ENCODE peak calls at places on chromosomes 2 and 18, in five cellular contexts. T, L, P, Z and C are unnamed samples.

GRCh38 chr2:200042102-200042735 is 86.8 kb downstream of the MAIP1 start:
- DNase-seq in Z (no peak), P (no peak), L (no peak), T (no peak), C (no peak)

GRCh38 chr2:120134263-120134662 is 88.9 kb downstream of the TMEM185B start:
- DNase-seq in L (no peak), P (no peak), Z (no peak), T (no peak), C (no peak)

GRCh38 chr2:19380532-19380931 is 22.1 kb upstream of the OSR1 start:
- DNase-seq in T (no peak), P (no peak), L (no peak), Z (no peak), C (no peak)

GRCh38 chr18:75482880-75483279 is 55.4 kb upstream of the SMIM21 start:
- DNase-seq in Z (no peak), L (no peak), P (no peak), T (no peak), C (no peak)

GRCh38 chr2:27509326-27509725 is 12.7 kb downstream of the GCKR start:
- DNase-seq in Z (no peak), T (no peak), P (no peak), L (no peak), C (no peak)

GRCh38 chr18:27143580-27144287 is 41.4 kb downstream of the CHST9 start:
- DNase-seq in Z (no peak), T (no peak), P (peak), L (no peak), C (no peak)

GRCh38 chr2:71742953-71743601 is 289.7 kb downstream of the DYSF start:
- DNase-seq in P (peak), T (no peak), Z (no peak), L (peak), C (no peak)

GRCh38 chr18:39799010-39799409 is 2156.0 kb upstream of the PIK3C3 start:
- DNase-seq in L (no peak), Z (no peak), P (no peak), T (no peak), C (no peak)

GRCh38 chr2:44766777-44767176 is 174.7 kb upstream of the SIX3 start:
- DNase-seq in Z (no peak), L (no peak), T (no peak), P (no peak), C (no peak)

GRCh38 chr2:47223980-47224379 is 68.9 kb upstream of the STPG4 start:
- DNase-seq in P (no peak), Z (no peak), T (no peak), L (no peak), C (no peak)

GRCh38 chr2:47227532-47228166 is 72.5 kb upstream of the STPG4 start:
- DNase-seq in L (no peak), T (no peak), P (no peak), Z (no peak), C (peak)

GRCh38 chr2:47225061-47225783 is 70.1 kb upstream of the STPG4 start:
- DNase-seq in T (no peak), P (peak), Z (no peak), L (peak), C (no peak)

GRCh38 chr2:47222813-47223564 is 67.9 kb upstream of the STPG4 start:
- DNase-seq in L (no peak), T (no peak), Z (no peak), P (no peak), C (no peak)

GRCh38 chr2:47226124-47227040 is 71.3 kb upstream of the STPG4 start:
- DNase-seq in P (no peak), L (no peak), T (no peak), Z (no peak), C (no peak)
- H3K27ac ChIP-seq in P (peak), L (no peak), T (peak), Z (no peak), C (no peak)

DNA sequence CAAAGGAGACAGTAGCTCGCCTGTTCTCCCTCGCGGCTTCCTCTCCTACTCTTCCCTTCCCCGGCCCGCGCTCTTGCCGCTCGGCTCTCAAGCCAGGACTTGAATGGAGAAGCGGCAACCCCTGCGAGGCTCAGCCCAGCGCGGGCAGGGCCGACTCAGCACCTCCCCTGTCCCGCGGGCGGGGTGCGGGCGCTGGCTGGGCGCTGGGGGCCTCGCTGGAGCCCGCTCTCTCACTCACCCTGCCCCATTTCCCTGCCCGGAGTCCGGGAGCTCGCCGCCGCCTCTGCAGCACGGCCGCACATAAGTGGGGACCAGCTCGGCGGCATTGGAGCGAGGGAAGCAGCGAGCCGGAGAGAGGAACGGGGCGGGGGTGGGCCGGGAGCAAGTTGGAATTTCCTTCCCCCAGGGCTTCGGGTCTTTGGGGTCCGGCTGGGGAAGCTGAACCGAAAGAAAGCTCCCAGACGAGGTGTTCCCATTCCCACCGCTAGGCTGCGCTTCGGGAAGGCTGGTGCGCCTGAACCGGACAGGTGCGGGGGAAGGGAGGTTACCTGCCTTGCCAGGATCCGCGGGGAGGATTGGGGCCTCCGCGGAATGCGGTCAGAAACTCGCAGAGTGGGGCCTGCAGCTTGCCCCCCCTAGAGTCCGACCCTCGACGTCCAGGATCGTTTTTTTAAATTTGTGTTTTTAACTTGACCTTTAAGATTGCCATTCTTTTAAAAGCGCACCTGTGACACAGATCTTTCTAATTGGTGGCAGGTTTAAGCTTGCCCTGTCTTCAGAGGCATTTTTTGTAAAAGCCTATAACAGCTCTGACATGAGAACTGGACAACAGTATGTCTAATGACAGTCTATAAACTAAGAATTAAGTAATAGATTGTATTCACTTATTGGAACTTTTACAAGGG is at the start of gene COBLL1:
- DNase-seq in T (peak), L (peak), Z (peak), P (peak), C (no peak)
- H3K27ac ChIP-seq in T (peak), L (peak), Z (no peak), P (peak), C (peak)

GRCh38 chr2:224925822-224926124 is 116.5 kb downstream of the DOCK10 start:
- DNase-seq in L (no peak), T (no peak), P (no peak), Z (no peak), C (no peak)
- H3K27ac ChIP-seq in L (peak), T (peak), P (no peak), Z (peak), C (no peak)

DNA sequence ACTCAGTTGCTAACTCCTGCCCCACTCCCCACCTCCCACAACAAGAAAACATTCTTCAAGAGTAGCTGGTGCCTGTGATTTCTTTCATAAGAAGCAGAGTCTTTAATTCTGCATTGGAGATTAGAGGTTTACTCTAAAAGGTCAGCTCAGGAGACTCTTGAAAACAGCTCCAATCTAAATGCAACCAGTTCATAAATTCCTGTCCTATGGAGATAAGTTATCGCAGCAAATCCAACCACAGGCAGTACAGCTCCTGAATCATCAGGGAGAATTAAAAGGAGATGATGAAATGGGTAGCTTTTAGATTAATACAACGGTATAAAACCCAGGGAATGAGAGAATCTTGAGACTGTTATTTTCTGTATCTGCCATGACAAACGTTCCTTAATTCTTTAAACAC is 130.7 kb downstream of the SOCS6 start:
- DNase-seq in Z (no peak), T (no peak), L (no peak), P (no peak), C (no peak)
- H3K27ac ChIP-seq in Z (no peak), T (no peak), L (no peak), P (no peak), C (no peak)

GRCh38 chr2:42547014-42547413 is 21.4 kb upstream of the MTA3 start:
- DNase-seq in Z (no peak), T (no peak), L (no peak), P (no peak), C (no peak)

GRCh38 chr2:42554392-42554791 is 14.0 kb upstream of the MTA3 start:
- DNase-seq in T (no peak), L (no peak), Z (no peak), P (no peak), C (no peak)

GRCh38 chr2:42547446-42548295 is 20.8 kb upstream of the MTA3 start:
- DNase-seq in L (no peak), Z (no peak), P (no peak), T (no peak), C (no peak)

GRCh38 chr2:42545714-42546390 is 22.6 kb upstream of the MTA3 start:
- DNase-seq in T (no peak), L (no peak), Z (no peak), P (no peak), C (no peak)

DNA sequence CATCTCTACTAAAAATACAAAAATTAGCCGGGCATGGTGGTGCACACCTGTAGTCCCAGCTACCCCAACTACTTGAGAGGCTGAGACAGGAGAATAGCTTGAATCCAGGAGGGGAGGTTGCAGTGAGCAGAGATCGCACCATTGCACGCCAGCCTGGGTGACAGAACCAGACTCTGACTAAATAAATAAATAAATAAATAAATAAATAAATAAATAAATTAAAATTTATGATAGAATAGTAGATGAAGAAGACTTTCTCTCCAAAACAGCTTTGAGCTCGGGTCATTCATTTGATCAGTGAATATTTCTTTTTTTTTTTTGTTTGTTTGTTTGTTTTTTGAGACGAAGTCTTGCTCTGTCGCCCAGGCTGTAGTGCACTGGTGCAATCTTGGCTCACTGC is 17.6 kb upstream of the MTA3 start:
- DNase-seq in L (no peak), P (no peak), Z (no peak), T (no peak), C (no peak)
- H3K27ac ChIP-seq in L (no peak), P (no peak), Z (no peak), T (no peak), C (no peak)

GRCh38 chr2:148021059-148021985 is at the start of gene MBD5:
- DNase-seq in P (no peak), Z (peak), T (peak), L (no peak), C (peak)

GRCh38 chr2:148023861-148024260 is 3.0 kb downstream of the MBD5 start:
- DNase-seq in P (no peak), L (no peak), Z (no peak), T (no peak), C (no peak)

GRCh38 chr2:148022882-148023281 is 2.0 kb downstream of the MBD5 start:
- DNase-seq in T (no peak), Z (no peak), L (no peak), P (no peak), C (no peak)

GRCh38 chr2:148020358-148021058 is at the start of gene ORC4:
- DNase-seq in L (peak), P (peak), T (peak), Z (peak), C (peak)

DNA sequence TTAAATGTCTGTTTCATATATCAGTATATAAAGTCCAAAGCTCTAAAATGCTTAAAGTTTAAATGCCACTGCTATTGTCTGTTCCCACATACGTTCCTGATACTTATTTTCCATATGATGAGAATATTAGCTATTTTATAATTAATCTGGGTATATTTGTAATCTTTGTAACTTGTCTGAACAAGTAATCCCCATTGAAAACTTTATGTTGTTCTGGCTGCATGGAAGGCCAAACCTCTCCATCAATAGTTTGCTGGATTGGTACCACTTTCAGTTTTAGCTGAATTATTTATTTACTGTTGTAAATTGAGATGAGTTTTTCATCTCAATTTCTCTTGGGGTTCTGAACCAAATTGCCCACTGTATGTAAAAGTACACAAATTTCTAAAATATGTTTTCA is 1.5 kb downstream of the MBD5 start:
- DNase-seq in P (no peak), T (no peak), Z (no peak), L (no peak), C (no peak)
- H3K27ac ChIP-seq in P (peak), T (peak), Z (peak), L (no peak), C (no peak)

DNA sequence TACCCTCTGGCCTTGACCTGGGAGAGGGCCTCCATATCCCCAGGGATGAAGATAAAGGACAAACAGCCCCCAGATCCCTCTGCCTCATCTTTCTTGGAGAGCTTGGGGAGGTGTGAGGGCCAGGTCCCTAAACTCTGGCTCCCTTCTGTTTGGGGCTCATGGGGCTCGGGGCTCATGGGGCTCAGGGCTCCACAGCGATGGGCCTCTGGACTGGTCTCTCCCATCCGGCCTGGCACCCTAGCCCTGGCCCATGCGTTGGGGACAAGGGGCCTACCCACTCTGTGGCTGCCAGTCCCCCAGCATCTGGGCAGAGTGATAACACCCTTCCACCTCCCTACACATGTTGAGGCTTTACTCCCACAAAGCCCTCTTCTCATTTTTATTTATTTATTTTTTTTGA is 29.2 kb upstream of the PTMA start:
- DNase-seq in T (peak), Z (no peak), P (no peak), L (no peak), C (no peak)
- H3K27ac ChIP-seq in T (no peak), Z (no peak), P (no peak), L (peak), C (no peak)

DNA sequence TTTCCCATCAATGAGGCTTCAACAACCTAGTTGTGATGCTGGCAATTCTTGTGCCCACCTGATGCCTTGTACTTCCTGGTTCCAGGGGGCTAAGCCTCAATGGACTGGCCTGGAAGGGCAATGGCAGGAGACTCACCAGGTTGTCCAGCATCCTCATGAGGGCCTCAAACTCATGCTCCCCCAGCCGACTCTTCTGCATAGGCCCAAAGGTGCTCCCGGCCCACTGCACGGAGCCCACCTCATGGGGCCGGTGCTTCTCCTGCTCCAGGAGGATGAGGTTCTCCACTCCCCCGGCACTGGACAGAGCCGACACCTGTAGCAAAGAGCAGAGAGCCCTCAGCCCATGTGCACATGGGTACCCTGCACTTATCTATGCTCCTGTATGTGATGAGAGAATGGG is 84.5 kb downstream of the ADD2 start:
- DNase-seq in P (no peak), T (peak), L (no peak), Z (no peak), C (no peak)
- H3K27ac ChIP-seq in P (no peak), T (no peak), L (no peak), Z (no peak), C (no peak)